ENCODE peak calls at places on chromosomes 1 and 21, in seven cellular contexts. One of them, this sample, is unnamed.

GRCh38 chr1:81670286-81670685 is 130.4 kb upstream of the ADGRL2 start:
- DNase-seq in pancreas: peak
- DNase-seq in GM13977: no peak
- DNase-seq in NCI-H187: no peak
- DNase-seq in stimulated activated CD4-positive, alpha-beta T cell treated with anti-CD3 and anti-CD28 coated beads, Interleukin-15, amount 100 ng/mL, for 1 hour: no peak
- DNase-seq in T-helper 9 cell: no peak
- DNase-seq in activated CD8-positive, alpha-beta memory T cell treated with anti-CD3 and anti-CD28 coated beads, Interleukin-2, amount 50 U/mL, for 48 hours: no peak
- DNase-seq in this sample: no peak

GRCh38 chr1:210360852-210361477 is 32.3 kb downstream of the HHAT start:
- DNase-seq in pancreas: no peak
- DNase-seq in activated CD8-positive, alpha-beta memory T cell treated with anti-CD3 and anti-CD28 coated beads, Interleukin-2, amount 50 U/mL, for 48 hours: no peak
- DNase-seq in T-helper 9 cell: no peak
- DNase-seq in GM13977: peak
- DNase-seq in stimulated activated CD4-positive, alpha-beta T cell treated with anti-CD3 and anti-CD28 coated beads, Interleukin-15, amount 100 ng/mL, for 1 hour: no peak
- DNase-seq in NCI-H187: no peak
- DNase-seq in this sample: peak

GRCh38 chr21:45836694-45837670 is 144.6 kb upstream of the COL6A1 start:
- DNase-seq in GM13977: no peak
- DNase-seq in pancreas: no peak
- DNase-seq in stimulated activated CD4-positive, alpha-beta T cell treated with anti-CD3 and anti-CD28 coated beads, Interleukin-15, amount 100 ng/mL, for 1 hour: no peak
- DNase-seq in NCI-H187: no peak
- DNase-seq in activated CD8-positive, alpha-beta memory T cell treated with anti-CD3 and anti-CD28 coated beads, Interleukin-2, amount 50 U/mL, for 48 hours: peak
- DNase-seq in T-helper 9 cell: no peak
- DNase-seq in this sample: no peak

GRCh38 chr1:150995896-150996295 is 10.8 kb downstream of the MINDY1 start:
- DNase-seq in NCI-H187: no peak
- DNase-seq in T-helper 9 cell: no peak
- DNase-seq in pancreas: no peak
- DNase-seq in GM13977: no peak
- DNase-seq in stimulated activated CD4-positive, alpha-beta T cell treated with anti-CD3 and anti-CD28 coated beads, Interleukin-15, amount 100 ng/mL, for 1 hour: no peak
- DNase-seq in activated CD8-positive, alpha-beta memory T cell treated with anti-CD3 and anti-CD28 coated beads, Interleukin-2, amount 50 U/mL, for 48 hours: no peak
- DNase-seq in this sample: no peak

GRCh38 chr1:201224671-201225400 is 34.2 kb downstream of the IGFN1 start:
- DNase-seq in activated CD8-positive, alpha-beta memory T cell treated with anti-CD3 and anti-CD28 coated beads, Interleukin-2, amount 50 U/mL, for 48 hours: no peak
- DNase-seq in GM13977: no peak
- DNase-seq in NCI-H187: no peak
- DNase-seq in stimulated activated CD4-positive, alpha-beta T cell treated with anti-CD3 and anti-CD28 coated beads, Interleukin-15, amount 100 ng/mL, for 1 hour: no peak
- DNase-seq in T-helper 9 cell: no peak
- DNase-seq in pancreas: no peak
- DNase-seq in this sample: no peak

GRCh38 chr1:2356911-2357845 is 34.2 kb downstream of the MORN1 start:
- DNase-seq in GM13977: no peak
- DNase-seq in stimulated activated CD4-positive, alpha-beta T cell treated with anti-CD3 and anti-CD28 coated beads, Interleukin-15, amount 100 ng/mL, for 1 hour: no peak
- DNase-seq in NCI-H187: no peak
- DNase-seq in T-helper 9 cell: no peak
- DNase-seq in pancreas: peak
- DNase-seq in activated CD8-positive, alpha-beta memory T cell treated with anti-CD3 and anti-CD28 coated beads, Interleukin-2, amount 50 U/mL, for 48 hours: no peak
- DNase-seq in this sample: no peak

GRCh38 chr1:197521118-197521739 is 253.2 kb downstream of the CRB1 start:
- DNase-seq in GM13977: peak
- DNase-seq in NCI-H187: no peak
- DNase-seq in stimulated activated CD4-positive, alpha-beta T cell treated with anti-CD3 and anti-CD28 coated beads, Interleukin-15, amount 100 ng/mL, for 1 hour: no peak
- DNase-seq in T-helper 9 cell: no peak
- DNase-seq in pancreas: no peak
- DNase-seq in activated CD8-positive, alpha-beta memory T cell treated with anti-CD3 and anti-CD28 coated beads, Interleukin-2, amount 50 U/mL, for 48 hours: no peak
- DNase-seq in this sample: peak

GRCh38 chr1:21668232-21669032 is 725 bp downstream of the RAP1GAP start:
- DNase-seq in pancreas: peak
- DNase-seq in T-helper 9 cell: no peak
- DNase-seq in NCI-H187: no peak
- DNase-seq in activated CD8-positive, alpha-beta memory T cell treated with anti-CD3 and anti-CD28 coated beads, Interleukin-2, amount 50 U/mL, for 48 hours: no peak
- DNase-seq in GM13977: peak
- DNase-seq in stimulated activated CD4-positive, alpha-beta T cell treated with anti-CD3 and anti-CD28 coated beads, Interleukin-15, amount 100 ng/mL, for 1 hour: no peak
- DNase-seq in this sample: no peak

GRCh38 chr1:73105755-73106154 is 823.4 kb upstream of the NEGR1 start:
- DNase-seq in pancreas: no peak
- DNase-seq in stimulated activated CD4-positive, alpha-beta T cell treated with anti-CD3 and anti-CD28 coated beads, Interleukin-15, amount 100 ng/mL, for 1 hour: no peak
- DNase-seq in activated CD8-positive, alpha-beta memory T cell treated with anti-CD3 and anti-CD28 coated beads, Interleukin-2, amount 50 U/mL, for 48 hours: no peak
- DNase-seq in GM13977: no peak
- DNase-seq in T-helper 9 cell: no peak
- DNase-seq in NCI-H187: no peak
- DNase-seq in this sample: no peak

GRCh38 chr1:29805896-29806160 is 569.5 kb downstream of the PTPRU start:
- DNase-seq in NCI-H187: no peak
- DNase-seq in GM13977: no peak
- DNase-seq in T-helper 9 cell: no peak
- DNase-seq in stimulated activated CD4-positive, alpha-beta T cell treated with anti-CD3 and anti-CD28 coated beads, Interleukin-15, amount 100 ng/mL, for 1 hour: no peak
- DNase-seq in activated CD8-positive, alpha-beta memory T cell treated with anti-CD3 and anti-CD28 coated beads, Interleukin-2, amount 50 U/mL, for 48 hours: no peak
- DNase-seq in pancreas: no peak
- DNase-seq in this sample: no peak

GRCh38 chr1:105436589-105437259 is 1619.8 kb upstream of the PRMT6 start:
- DNase-seq in GM13977: no peak
- DNase-seq in pancreas: peak
- DNase-seq in stimulated activated CD4-positive, alpha-beta T cell treated with anti-CD3 and anti-CD28 coated beads, Interleukin-15, amount 100 ng/mL, for 1 hour: no peak
- DNase-seq in T-helper 9 cell: no peak
- DNase-seq in activated CD8-positive, alpha-beta memory T cell treated with anti-CD3 and anti-CD28 coated beads, Interleukin-2, amount 50 U/mL, for 48 hours: no peak
- DNase-seq in NCI-H187: no peak
- DNase-seq in this sample: no peak

GRCh38 chr1:28199328-28200233 is 23.1 kb upstream of the PTAFR start:
- DNase-seq in stimulated activated CD4-positive, alpha-beta T cell treated with anti-CD3 and anti-CD28 coated beads, Interleukin-15, amount 100 ng/mL, for 1 hour: no peak
- DNase-seq in NCI-H187: no peak
- DNase-seq in pancreas: no peak
- DNase-seq in activated CD8-positive, alpha-beta memory T cell treated with anti-CD3 and anti-CD28 coated beads, Interleukin-2, amount 50 U/mL, for 48 hours: peak
- DNase-seq in T-helper 9 cell: peak
- DNase-seq in GM13977: peak
- DNase-seq in this sample: peak

GRCh38 chr1:215005078-215005477 is 77.5 kb upstream of the KCNK2 start:
- DNase-seq in stimulated activated CD4-positive, alpha-beta T cell treated with anti-CD3 and anti-CD28 coated beads, Interleukin-15, amount 100 ng/mL, for 1 hour: no peak
- DNase-seq in T-helper 9 cell: no peak
- DNase-seq in activated CD8-positive, alpha-beta memory T cell treated with anti-CD3 and anti-CD28 coated beads, Interleukin-2, amount 50 U/mL, for 48 hours: no peak
- DNase-seq in pancreas: no peak
- DNase-seq in GM13977: no peak
- DNase-seq in NCI-H187: no peak
- DNase-seq in this sample: no peak

GRCh38 chr1:227947425-227947677 is 381 bp downstream of the WNT9A start:
- DNase-seq in NCI-H187: no peak
- DNase-seq in stimulated activated CD4-positive, alpha-beta T cell treated with anti-CD3 and anti-CD28 coated beads, Interleukin-15, amount 100 ng/mL, for 1 hour: no peak
- DNase-seq in GM13977: peak
- DNase-seq in T-helper 9 cell: no peak
- DNase-seq in activated CD8-positive, alpha-beta memory T cell treated with anti-CD3 and anti-CD28 coated beads, Interleukin-2, amount 50 U/mL, for 48 hours: peak
- DNase-seq in pancreas: no peak
- DNase-seq in this sample: no peak

GRCh38 chr1:109615879-109616278 is 3.5 kb downstream of the GNAT2 start:
- DNase-seq in stimulated activated CD4-positive, alpha-beta T cell treated with anti-CD3 and anti-CD28 coated beads, Interleukin-15, amount 100 ng/mL, for 1 hour: no peak
- DNase-seq in NCI-H187: no peak
- DNase-seq in pancreas: no peak
- DNase-seq in activated CD8-positive, alpha-beta memory T cell treated with anti-CD3 and anti-CD28 coated beads, Interleukin-2, amount 50 U/mL, for 48 hours: no peak
- DNase-seq in T-helper 9 cell: no peak
- DNase-seq in GM13977: peak
- DNase-seq in this sample: peak

GRCh38 chr1:158177705-158178450 is 2.8 kb upstream of the CD1D start:
- DNase-seq in GM13977: peak
- DNase-seq in stimulated activated CD4-positive, alpha-beta T cell treated with anti-CD3 and anti-CD28 coated beads, Interleukin-15, amount 100 ng/mL, for 1 hour: no peak
- DNase-seq in T-helper 9 cell: no peak
- DNase-seq in NCI-H187: peak
- DNase-seq in activated CD8-positive, alpha-beta memory T cell treated with anti-CD3 and anti-CD28 coated beads, Interleukin-2, amount 50 U/mL, for 48 hours: peak
- DNase-seq in pancreas: peak
- DNase-seq in this sample: peak

GRCh38 chr1:8984990-8985389 is 39.3 kb downstream of the CA6 start:
- DNase-seq in T-helper 9 cell: no peak
- DNase-seq in NCI-H187: no peak
- DNase-seq in pancreas: no peak
- DNase-seq in activated CD8-positive, alpha-beta memory T cell treated with anti-CD3 and anti-CD28 coated beads, Interleukin-2, amount 50 U/mL, for 48 hours: no peak
- DNase-seq in GM13977: no peak
- DNase-seq in stimulated activated CD4-positive, alpha-beta T cell treated with anti-CD3 and anti-CD28 coated beads, Interleukin-15, amount 100 ng/mL, for 1 hour: no peak
- DNase-seq in this sample: no peak

GRCh38 chr1:183038333-183038876 is 15.2 kb downstream of the LAMC1 start:
- DNase-seq in GM13977: no peak
- DNase-seq in activated CD8-positive, alpha-beta memory T cell treated with anti-CD3 and anti-CD28 coated beads, Interleukin-2, amount 50 U/mL, for 48 hours: no peak
- DNase-seq in T-helper 9 cell: no peak
- DNase-seq in pancreas: no peak
- DNase-seq in stimulated activated CD4-positive, alpha-beta T cell treated with anti-CD3 and anti-CD28 coated beads, Interleukin-15, amount 100 ng/mL, for 1 hour: no peak
- DNase-seq in NCI-H187: no peak
- DNase-seq in this sample: no peak

GRCh38 chr1:230399321-230400006 is 26.7 kb downstream of the PGBD5 start:
- DNase-seq in NCI-H187: no peak
- DNase-seq in activated CD8-positive, alpha-beta memory T cell treated with anti-CD3 and anti-CD28 coated beads, Interleukin-2, amount 50 U/mL, for 48 hours: no peak
- DNase-seq in GM13977: no peak
- DNase-seq in T-helper 9 cell: no peak
- DNase-seq in pancreas: no peak
- DNase-seq in stimulated activated CD4-positive, alpha-beta T cell treated with anti-CD3 and anti-CD28 coated beads, Interleukin-15, amount 100 ng/mL, for 1 hour: no peak
- DNase-seq in this sample: no peak

GRCh38 chr1:154352581-154353459 is 27.5 kb downstream of the ATP8B2 start:
- DNase-seq in T-helper 9 cell: peak
- DNase-seq in activated CD8-positive, alpha-beta memory T cell treated with anti-CD3 and anti-CD28 coated beads, Interleukin-2, amount 50 U/mL, for 48 hours: peak
- DNase-seq in NCI-H187: no peak
- DNase-seq in pancreas: peak
- DNase-seq in stimulated activated CD4-positive, alpha-beta T cell treated with anti-CD3 and anti-CD28 coated beads, Interleukin-15, amount 100 ng/mL, for 1 hour: no peak
- DNase-seq in GM13977: peak
- DNase-seq in this sample: peak

GRCh38 chr1:33332357-33332789 is 11.5 kb upstream of the A3GALT2 start:
- DNase-seq in T-helper 9 cell: no peak
- DNase-seq in NCI-H187: no peak
- DNase-seq in stimulated activated CD4-positive, alpha-beta T cell treated with anti-CD3 and anti-CD28 coated beads, Interleukin-15, amount 100 ng/mL, for 1 hour: no peak
- DNase-seq in GM13977: no peak
- DNase-seq in activated CD8-positive, alpha-beta memory T cell treated with anti-CD3 and anti-CD28 coated beads, Interleukin-2, amount 50 U/mL, for 48 hours: no peak
- DNase-seq in pancreas: no peak
- DNase-seq in this sample: no peak

GRCh38 chr1:209434066-209434465 is 149.4 kb upstream of the CAMK1G start:
- DNase-seq in T-helper 9 cell: no peak
- DNase-seq in NCI-H187: no peak
- DNase-seq in GM13977: no peak
- DNase-seq in activated CD8-positive, alpha-beta memory T cell treated with anti-CD3 and anti-CD28 coated beads, Interleukin-2, amount 50 U/mL, for 48 hours: no peak
- DNase-seq in pancreas: no peak
- DNase-seq in stimulated activated CD4-positive, alpha-beta T cell treated with anti-CD3 and anti-CD28 coated beads, Interleukin-15, amount 100 ng/mL, for 1 hour: no peak
- DNase-seq in this sample: no peak

GRCh38 chr1:226063362-226064167 is 1.0 kb downstream of the H3-3A start:
- DNase-seq in activated CD8-positive, alpha-beta memory T cell treated with anti-CD3 and anti-CD28 coated beads, Interleukin-2, amount 50 U/mL, for 48 hours: peak
- DNase-seq in NCI-H187: no peak
- DNase-seq in T-helper 9 cell: peak
- DNase-seq in GM13977: peak
- DNase-seq in stimulated activated CD4-positive, alpha-beta T cell treated with anti-CD3 and anti-CD28 coated beads, Interleukin-15, amount 100 ng/mL, for 1 hour: peak
- DNase-seq in pancreas: peak
- DNase-seq in this sample: peak

GRCh38 chr1:224670506-224670905 is 54.4 kb downstream of the CNIH3 start:
- DNase-seq in stimulated activated CD4-positive, alpha-beta T cell treated with anti-CD3 and anti-CD28 coated beads, Interleukin-15, amount 100 ng/mL, for 1 hour: no peak
- DNase-seq in pancreas: no peak
- DNase-seq in activated CD8-positive, alpha-beta memory T cell treated with anti-CD3 and anti-CD28 coated beads, Interleukin-2, amount 50 U/mL, for 48 hours: no peak
- DNase-seq in GM13977: no peak
- DNase-seq in NCI-H187: no peak
- DNase-seq in T-helper 9 cell: no peak
- DNase-seq in this sample: no peak

GRCh38 chr1:181479137-181479745 is 4.1 kb upstream of the CACNA1E start:
- DNase-seq in NCI-H187: peak
- DNase-seq in GM13977: peak
- DNase-seq in activated CD8-positive, alpha-beta memory T cell treated with anti-CD3 and anti-CD28 coated beads, Interleukin-2, amount 50 U/mL, for 48 hours: no peak
- DNase-seq in pancreas: no peak
- DNase-seq in stimulated activated CD4-positive, alpha-beta T cell treated with anti-CD3 and anti-CD28 coated beads, Interleukin-15, amount 100 ng/mL, for 1 hour: no peak
- DNase-seq in T-helper 9 cell: no peak
- DNase-seq in this sample: peak

GRCh38 chr1:67479146-67479891 is 49.1 kb upstream of the SERBP1 start:
- DNase-seq in NCI-H187: no peak
- DNase-seq in pancreas: peak
- DNase-seq in stimulated activated CD4-positive, alpha-beta T cell treated with anti-CD3 and anti-CD28 coated beads, Interleukin-15, amount 100 ng/mL, for 1 hour: no peak
- DNase-seq in T-helper 9 cell: no peak
- DNase-seq in GM13977: no peak
- DNase-seq in activated CD8-positive, alpha-beta memory T cell treated with anti-CD3 and anti-CD28 coated beads, Interleukin-2, amount 50 U/mL, for 48 hours: no peak
- DNase-seq in this sample: no peak

GRCh38 chr21:35840197-35840799 is 220.0 kb downstream of the SETD4 start:
- DNase-seq in activated CD8-positive, alpha-beta memory T cell treated with anti-CD3 and anti-CD28 coated beads, Interleukin-2, amount 50 U/mL, for 48 hours: no peak
- DNase-seq in GM13977: peak
- DNase-seq in stimulated activated CD4-positive, alpha-beta T cell treated with anti-CD3 and anti-CD28 coated beads, Interleukin-15, amount 100 ng/mL, for 1 hour: no peak
- DNase-seq in T-helper 9 cell: peak
- DNase-seq in pancreas: no peak
- DNase-seq in NCI-H187: peak
- DNase-seq in this sample: peak

GRCh38 chr1:2638466-2639115 is 5.8 kb upstream of the MMEL1 start:
- DNase-seq in NCI-H187: no peak
- DNase-seq in stimulated activated CD4-positive, alpha-beta T cell treated with anti-CD3 and anti-CD28 coated beads, Interleukin-15, amount 100 ng/mL, for 1 hour: no peak
- DNase-seq in T-helper 9 cell: no peak
- DNase-seq in activated CD8-positive, alpha-beta memory T cell treated with anti-CD3 and anti-CD28 coated beads, Interleukin-2, amount 50 U/mL, for 48 hours: no peak
- DNase-seq in GM13977: no peak
- DNase-seq in pancreas: no peak
- DNase-seq in this sample: no peak

GRCh38 chr1:162055062-162055461 is 14.4 kb upstream of the NOS1AP start:
- DNase-seq in activated CD8-positive, alpha-beta memory T cell treated with anti-CD3 and anti-CD28 coated beads, Interleukin-2, amount 50 U/mL, for 48 hours: no peak
- DNase-seq in GM13977: no peak
- DNase-seq in NCI-H187: no peak
- DNase-seq in pancreas: no peak
- DNase-seq in stimulated activated CD4-positive, alpha-beta T cell treated with anti-CD3 and anti-CD28 coated beads, Interleukin-15, amount 100 ng/mL, for 1 hour: no peak
- DNase-seq in T-helper 9 cell: no peak
- DNase-seq in this sample: no peak

GRCh38 chr1:19613075-19613748 is 30.9 kb upstream of the NBL1 start:
- DNase-seq in NCI-H187: no peak
- DNase-seq in stimulated activated CD4-positive, alpha-beta T cell treated with anti-CD3 and anti-CD28 coated beads, Interleukin-15, amount 100 ng/mL, for 1 hour: no peak
- DNase-seq in activated CD8-positive, alpha-beta memory T cell treated with anti-CD3 and anti-CD28 coated beads, Interleukin-2, amount 50 U/mL, for 48 hours: no peak
- DNase-seq in pancreas: no peak
- DNase-seq in GM13977: no peak
- DNase-seq in T-helper 9 cell: no peak
- DNase-seq in this sample: no peak

GRCh38 chr1:6956488-6957159 is 171.4 kb downstream of the CAMTA1 start:
- DNase-seq in T-helper 9 cell: no peak
- DNase-seq in pancreas: no peak
- DNase-seq in NCI-H187: peak
- DNase-seq in stimulated activated CD4-positive, alpha-beta T cell treated with anti-CD3 and anti-CD28 coated beads, Interleukin-15, amount 100 ng/mL, for 1 hour: no peak
- DNase-seq in GM13977: no peak
- DNase-seq in activated CD8-positive, alpha-beta memory T cell treated with anti-CD3 and anti-CD28 coated beads, Interleukin-2, amount 50 U/mL, for 48 hours: no peak
- DNase-seq in this sample: no peak